ENCODE peak calls at places on chromosomes 3 and 15, in four cellular contexts. F is neural crest cell, Y is type B pancreatic cell, H is upper lobe of left lung. M is an unnamed sample.

GRCh38 chr3:125072310-125072709 is 16.5 kb upstream of the HEG1 start:
- DNase-seq in H (no peak), F (no peak), Y (no peak), M (no peak)

GRCh38 chr15:62857411-62857853 is 185.1 kb upstream of the TPM1 start:
- DNase-seq in Y (no peak), F (no peak), H (peak; percentile 48), M (no peak)

GRCh38 chr3:33921608-33922007 is 123.2 kb downstream of the PDCD6IP start:
- DNase-seq in H (no peak), F (no peak), Y (no peak), M (no peak)

GRCh38 chr15:47384316-47384715 is 333.0 kb upstream of the SEMA6D start:
- DNase-seq in Y (no peak), H (no peak), F (no peak), M (no peak)

GRCh38 chr15:94185547-94186236 is 45.7 kb upstream of the MCTP2 start:
- DNase-seq in H (no peak), Y (no peak), F (no peak), M (no peak)

GRCh38 chr3:106533761-106534160 is 664.9 kb upstream of the CBLB start:
- DNase-seq in Y (no peak), F (no peak), H (no peak), M (no peak)

GRCh38 chr3:59877679-59878427 is 828.0 kb upstream of the CFAP20DC start:
- DNase-seq in H (no peak), Y (no peak), F (no peak), M (no peak)

GRCh38 chr15:71219646-71220045 is 104.4 kb downstream of the THSD4 start:
- DNase-seq in F (no peak), H (no peak), Y (no peak), M (peak; percentile 64)

GRCh38 chr3:63967675-63968611 is 55.4 kb downstream of the PSMD6 start:
- DNase-seq in Y (no peak), H (no peak), F (no peak), M (no peak)

GRCh38 chr3:141575879-141576743 is 89.3 kb downstream of the RASA2 start:
- DNase-seq in Y (no peak), F (no peak), H (peak; percentile 45), M (no peak)

GRCh38 chr15:96337991-96338771 is 7.7 kb downstream of the NR2F2 start:
- DNase-seq in Y (no peak), F (no peak), H (no peak), M (no peak)

GRCh38 chr3:125129512-125129962 is 73.7 kb upstream of the HEG1 start:
- DNase-seq in Y (no peak), H (no peak), F (no peak), M (peak; percentile 66)

GRCh38 chr3:128464188-128464587 is 2.5 kb downstream of the DNAJB8 start:
- DNase-seq in Y (no peak), F (no peak), H (no peak), M (no peak)

GRCh38 chr3:103440539-103441113 is 1005.8 kb downstream of the ZPLD1 start:
- DNase-seq in F (no peak), H (no peak), Y (no peak), M (no peak)

GRCh38 chr3:15339786-15340215 is 7.4 kb upstream of the SH3BP5 start:
- DNase-seq in H (no peak), F (no peak), Y (no peak), M (no peak)

GRCh38 chr3:126538316-126538715 is 14.4 kb downstream of the CHST13 start:
- DNase-seq in H (peak; percentile 16), Y (peak; percentile 58), F (no peak), M (no peak)

GRCh38 chr3:150286390-150287147 is 121.5 kb upstream of the TSC22D2 start:
- DNase-seq in Y (no peak), F (no peak), H (no peak), M (no peak)

GRCh38 chr15:23912191-23912590 is 225.1 kb upstream of the NDN start:
- DNase-seq in H (peak; percentile 44), F (peak; percentile 46), Y (no peak), M (no peak)

GRCh38 chr3:48404440-48405342 is 25.2 kb downstream of the PLXNB1 start:
- DNase-seq in Y (peak; percentile 54), H (no peak), F (no peak), M (no peak)

GRCh38 chr3:122343654-122344053 is 18.6 kb downstream of the CSTA start:
- DNase-seq in H (no peak), F (no peak), Y (no peak), M (no peak)

GRCh38 chr3:9113040-9113439 is 136.4 kb downstream of the SRGAP3 start:
- DNase-seq in Y (no peak), H (no peak), F (no peak), M (no peak)

GRCh38 chr15:70036585-70037343 is 61.0 kb downstream of the TLE3 start:
- DNase-seq in F (no peak), H (no peak), Y (no peak), M (no peak)

GRCh38 chr3:136818851-136819783 is at the start of gene SLC35G2:
- DNase-seq in Y (peak; percentile 79), F (peak; percentile 65), H (peak; percentile 86), M (no peak)
- TF ChIP-seq CTCF in Y (no peak), F (no peak), H (no peak), M (peak; percentile 3)

GRCh38 chr15:90991587-90992285 is 2.6 kb downstream of the PRC1 start:
- DNase-seq in F (no peak), Y (no peak), H (no peak), M (no peak)
- TF ChIP-seq CTCF in F (no peak), Y (no peak), H (no peak), M (no peak)

DNA sequence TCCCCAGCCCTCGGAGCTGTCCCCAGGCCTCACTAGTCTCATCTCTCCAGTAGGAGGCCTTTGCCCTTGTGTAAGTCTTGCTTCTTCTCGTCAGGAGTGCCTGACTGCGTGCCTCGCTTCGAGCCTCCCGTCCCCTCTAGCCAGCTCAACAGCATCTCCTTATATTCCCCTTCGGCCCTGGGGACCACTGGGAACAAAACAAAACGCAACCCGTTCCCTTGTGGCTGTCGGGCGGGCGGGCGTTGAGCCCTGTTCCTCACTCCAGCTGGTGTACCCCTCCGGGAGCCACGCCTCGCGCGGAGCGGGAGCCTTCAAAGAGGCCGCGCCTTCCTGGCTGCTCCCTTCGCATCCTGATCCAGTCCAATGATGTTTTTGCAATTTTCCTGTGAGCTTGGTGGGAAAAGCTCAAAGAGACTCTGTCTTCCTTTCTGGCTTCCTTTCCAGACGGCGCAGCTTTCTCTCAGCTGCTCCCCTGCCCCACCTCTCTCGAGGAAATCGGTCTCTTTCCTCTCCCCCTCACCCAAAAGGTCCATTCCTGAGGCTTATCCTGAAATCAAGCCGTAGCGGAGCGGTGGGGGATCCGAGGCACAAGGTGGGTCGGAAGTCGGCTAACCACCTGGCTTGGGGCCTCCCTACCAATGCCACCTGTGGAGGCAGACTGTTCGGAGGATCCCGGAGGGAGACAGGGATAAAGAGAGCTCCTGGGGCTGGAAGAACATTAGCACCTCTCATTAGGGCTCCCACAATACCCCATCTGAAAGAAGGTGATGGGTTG is 33.4 kb upstream of the SRP14 start:
- DNase-seq in F (no peak), H (peak; percentile 79), Y (no peak), M (no peak)
- TF ChIP-seq CTCF in F (no peak), H (no peak), Y (no peak), M (no peak)

GRCh38 chr3:137150825-137151224 is 193.0 kb downstream of the IL20RB start:
- DNase-seq in F (no peak), H (no peak), Y (no peak), M (no peak)
- TF ChIP-seq CTCF in F (no peak), H (no peak), Y (no peak), M (no peak)

GRCh38 chr3:189822726-189823125 is 191.5 kb downstream of the TP63 start:
- DNase-seq in Y (no peak), F (no peak), H (no peak), M (no peak)
- TF ChIP-seq CTCF in Y (no peak), F (no peak), H (no peak), M (no peak)

DNA sequence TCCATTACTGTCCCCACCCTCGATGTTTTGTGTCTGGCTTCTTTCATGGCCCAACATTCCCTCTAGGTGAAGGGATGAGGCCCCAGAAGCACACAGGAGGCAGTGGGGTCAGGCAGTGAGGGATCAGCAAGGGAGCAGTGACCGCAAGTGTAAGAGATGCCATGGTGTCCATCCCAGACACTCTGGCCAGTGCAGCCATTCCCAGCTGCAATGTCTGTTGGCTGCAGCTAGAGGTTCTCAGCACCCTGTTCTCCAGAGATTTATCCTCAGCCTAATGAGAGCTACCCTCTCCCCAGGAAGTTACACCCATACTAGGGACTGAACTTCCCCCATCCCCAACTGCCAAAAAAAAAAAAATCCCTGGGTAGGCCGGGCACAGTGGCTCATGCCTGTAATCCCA is 40.2 kb downstream of the TRANK1 start:
- DNase-seq in F (no peak), Y (no peak), H (no peak), M (no peak)
- TF ChIP-seq CTCF in F (peak; percentile 28), Y (no peak), H (peak; percentile 37), M (peak; percentile 2)

GRCh38 chr3:14082108-14082657 is 42.5 kb downstream of the CHCHD4 start:
- DNase-seq in Y (no peak), H (no peak), F (no peak), M (no peak)
- TF ChIP-seq CTCF in Y (no peak), H (no peak), F (no peak), M (no peak)

GRCh38 chr3:13612829-13613228 is 63.9 kb downstream of the FBLN2 start:
- DNase-seq in Y (no peak), F (no peak), H (no peak), M (no peak)
- TF ChIP-seq CTCF in Y (no peak), F (no peak), H (no peak), M (no peak)

DNA sequence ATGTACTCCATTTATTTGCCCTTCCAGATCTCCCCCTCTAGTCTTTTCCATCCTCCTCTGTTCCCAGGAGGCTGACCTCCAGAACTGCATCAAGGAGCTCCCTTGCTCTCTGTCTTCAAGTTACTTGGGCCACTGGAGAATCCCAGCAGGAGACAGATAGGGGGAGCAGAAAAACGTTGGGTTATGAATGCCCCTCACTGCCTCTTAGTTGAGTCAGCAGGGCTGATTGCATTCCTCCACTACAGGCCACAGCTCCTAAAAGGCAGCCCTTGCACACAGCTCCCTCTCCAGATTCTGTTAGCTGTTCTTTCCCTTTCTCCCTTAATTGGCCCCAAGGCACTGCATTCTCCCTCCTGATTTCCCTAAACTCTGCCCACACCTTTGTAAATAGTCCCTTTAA is 12.4 kb upstream of the CEP152 start:
- DNase-seq in H (no peak), Y (no peak), F (no peak), M (no peak)
- TF ChIP-seq CTCF in H (no peak), Y (no peak), F (no peak), M (no peak)

GRCh38 chr15:56739964-56740640 is 6.8 kb upstream of the ZNF280D start:
- DNase-seq in Y (no peak), F (no peak), H (no peak), M (no peak)
- TF ChIP-seq CTCF in Y (no peak), F (no peak), H (no peak), M (no peak)